ENCODE peak calls at places on chromosomes 6 and 20, in nine cellular contexts. Q is activated naive CD4-positive, alpha-beta T cell treated with anti-CD3 and anti-CD28 coated beads, Interleukin-2, amount 50 U/mL, for 72 hours; J is activated naive CD8-positive, alpha-beta T cell treated with anti-CD3 and anti-CD28 coated beads, Interleukin-2, amount 50 U/mL, for 16 hours; I is Caki2; M is astrocyte; U is ACHN; V is mesothelial cell of epicardium; C is aorta; L is stimulated activated CD4-positive, alpha-beta T cell treated with anti-CD3 and anti-CD28 coated beads, TNF-alpha, amount 100 ng/mL, for 4 hours. K is an unnamed sample.

GRCh38 chr6:151084275-151084674 is 155.5 kb upstream of the AKAP12 start:
- DNase-seq in Q (no peak), J (no peak), I (no peak), M (no peak), U (no peak), V (no peak), C (no peak), L (no peak), K (no peak)

GRCh38 chr20:37673429-37673828 is 20.4 kb upstream of the CTNNBL1 start:
- DNase-seq in Q (no peak), J (no peak), I (no peak), M (no peak), U (no peak), V (no peak), C (no peak), L (no peak), K (no peak)

GRCh38 chr6:168937061-168937460 is 316.6 kb downstream of the THBS2 start:
- DNase-seq in Q (no peak), J (no peak), I (no peak), M (peak; percentile 18), U (no peak), V (no peak), C (no peak), L (no peak), K (no peak)

GRCh38 chr6:140602843-140603242 is 1228.4 kb upstream of the CITED2 start:
- DNase-seq in Q (no peak), J (no peak), I (no peak), M (peak; percentile 60), U (no peak), V (no peak), C (no peak), L (no peak), K (no peak)

GRCh38 chr6:46078294-46078693 is 51.5 kb upstream of the ENPP4 start:
- DNase-seq in Q (no peak), J (no peak), I (no peak), M (no peak), U (no peak), V (no peak), C (no peak), L (peak; percentile 15), K (no peak)

GRCh38 chr6:87757792-87758191 is 55.8 kb upstream of the AKIRIN2 start:
- DNase-seq in Q (no peak), J (no peak), I (no peak), M (no peak), U (no peak), V (no peak), C (no peak), L (no peak), K (no peak)

GRCh38 chr6:14966111-14966901 is 279.6 kb upstream of the JARID2 start:
- DNase-seq in Q (no peak), J (no peak), I (no peak), M (no peak), U (no peak), V (no peak), C (no peak), L (no peak), K (no peak)

GRCh38 chr20:30815577-30816181 is 441.8 kb upstream of the DEFB115 start:
- DNase-seq in Q (no peak), J (no peak), I (no peak), M (no peak), U (no peak), V (no peak), C (no peak), L (no peak), K (no peak)

GRCh38 chr6:45075246-45075645 is 252.9 kb upstream of the RUNX2 start:
- DNase-seq in Q (no peak), J (no peak), I (peak; percentile 14), M (peak; percentile 99), U (peak; percentile 52), V (no peak), C (no peak), L (no peak), K (no peak)

GRCh38 chr6:65450451-65450850 is 256.6 kb downstream of the EYS start:
- DNase-seq in Q (no peak), J (no peak), I (no peak), M (no peak), U (no peak), V (no peak), C (no peak), L (no peak), K (no peak)